ENCODE peak calls at places on chromosomes 1 and 21, in four cellular contexts. X is HepG2, F is K562, G is GM12878. A is an unnamed sample.

GRCh38 chr1:231603598-231604275 is 22.9 kb upstream of the DISC1 start:
- DNase-seq in X (peak; percentile 69), F (peak; percentile 53), G (no peak), A (peak; percentile 74)

GRCh38 chr1:10152709-10153284 is 57.6 kb upstream of the KIF1B start:
- DNase-seq in X (no peak), F (peak; percentile 49), G (no peak), A (peak; percentile 58)

GRCh38 chr1:204190212-204191211 is 5.8 kb downstream of the KISS1 start:
- DNase-seq in X (peak; percentile 60), F (peak; percentile 32), G (no peak), A (peak; percentile 81)

GRCh38 chr1:25245809-25246599 is 1.2 kb downstream of the RSRP1 start:
- DNase-seq in X (peak; percentile 41), F (peak; percentile 45), G (no peak), A (peak; percentile 40)

GRCh38 chr1:110233861-110234260 is 23.7 kb downstream of the KCNC4 start:
- DNase-seq in X (no peak), F (no peak), G (no peak), A (no peak)

GRCh38 chr21:36517366-36518075 is 37.6 kb upstream of the CLDN14 start:
- DNase-seq in X (no peak), F (no peak), G (no peak), A (no peak)

GRCh38 chr1:231315887-231316286 is 21.8 kb downstream of the EXOC8 start:
- DNase-seq in X (peak; percentile 51), F (peak; percentile 62), G (no peak), A (peak; percentile 59)

GRCh38 chr1:85428471-85429077 is 36.4 kb downstream of the DDAH1 start:
- DNase-seq in X (no peak), F (no peak), G (no peak), A (no peak)

GRCh38 chr1:24696033-24696755 is 49.1 kb upstream of the CLIC4 start:
- DNase-seq in X (no peak), F (no peak), G (no peak), A (no peak)

GRCh38 chr1:226054519-226055327 is 7.8 kb upstream of the H3-3A start:
- DNase-seq in X (no peak), F (no peak), G (no peak), A (peak; percentile 68)

GRCh38 chr1:3015744-3016143 is 5.5 kb upstream of the ACTRT2 start:
- DNase-seq in X (no peak), F (no peak), G (no peak), A (no peak)

GRCh38 chr1:223417444-223417843 is 24.2 kb downstream of the CCDC185 start:
- DNase-seq in X (peak; percentile 49), F (no peak), G (no peak), A (no peak)

GRCh38 chr1:230877139-230877923 is 9.0 kb upstream of the C1orf198 start:
- DNase-seq in X (no peak), F (no peak), G (no peak), A (no peak)

GRCh38 chr1:64242895-64243756 is 39.7 kb downstream of the UBE2U start:
- DNase-seq in X (peak; percentile 14), F (peak; percentile 10), G (no peak), A (peak; percentile 46)

GRCh38 chr1:29983366-29983765 is 740.0 kb downstream of the MATN1 start:
- DNase-seq in X (no peak), F (no peak), G (no peak), A (no peak)

GRCh38 chr1:84164156-84164555 is 20.1 kb downstream of the PRKACB start:
- DNase-seq in X (no peak), F (no peak), G (no peak), A (no peak)

GRCh38 chr1:54095543-54096286 is 42.3 kb downstream of the TCEANC2 start:
- DNase-seq in X (no peak), F (no peak), G (no peak), A (peak; percentile 53)

GRCh38 chr1:95408506-95409136 is 174.6 kb downstream of the RWDD3 start:
- DNase-seq in X (no peak), F (no peak), G (no peak), A (no peak)

GRCh38 chr1:238254935-238255334 is 364.2 kb upstream of the ZP4 start:
- DNase-seq in X (no peak), F (no peak), G (no peak), A (no peak)

GRCh38 chr1:238252033-238252802 is 361.5 kb upstream of the ZP4 start:
- DNase-seq in X (no peak), F (peak; percentile 11), G (no peak), A (no peak)

GRCh38 chr1:238258510-238258909 is 367.8 kb upstream of the ZP4 start:
- DNase-seq in X (no peak), F (no peak), G (no peak), A (no peak)

DNA sequence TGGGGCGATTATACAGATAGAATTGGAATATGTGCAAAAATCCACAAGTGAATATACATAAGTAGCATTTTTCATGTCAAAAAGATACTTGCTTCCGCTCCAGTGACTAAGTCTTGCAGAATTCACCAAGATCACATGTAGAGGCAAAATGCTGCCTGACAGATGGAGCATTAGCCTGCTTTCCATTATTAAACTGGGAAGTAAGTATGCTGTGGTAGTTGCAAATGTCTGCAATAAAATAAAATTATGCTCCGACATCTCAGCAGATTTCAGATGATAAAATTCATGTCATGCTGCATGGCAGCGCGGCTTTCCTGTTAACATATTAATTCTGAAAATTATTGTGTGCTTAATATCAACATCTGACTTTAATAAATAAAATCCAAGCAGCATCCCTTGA is 366.3 kb upstream of the ZP4 start:
- DNase-seq in X (no peak), F (no peak), G (no peak), A (no peak)
- TF ChIP-seq MYC in X (no peak), F (no peak), G (no peak), A (no peak)

DNA sequence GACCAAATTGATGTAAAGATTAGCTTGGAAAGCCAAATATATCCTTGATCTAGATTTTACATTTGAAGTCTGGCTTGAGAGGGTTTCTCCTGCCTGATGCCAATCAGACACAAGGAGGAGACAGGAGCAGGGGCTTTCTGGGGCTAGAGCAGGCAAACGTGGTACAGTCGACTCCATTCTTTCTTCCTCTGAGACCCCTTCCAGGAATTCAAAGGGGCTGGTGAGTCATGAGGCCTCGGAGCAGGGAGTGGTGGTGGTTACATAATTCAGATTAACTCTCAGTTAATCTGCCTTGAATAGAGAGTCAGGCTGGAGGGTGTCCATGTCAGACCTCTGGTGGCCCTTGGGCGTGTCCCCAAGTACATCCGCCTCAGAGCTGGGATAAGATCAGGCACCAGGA is 4.8 kb downstream of the AJAP1 start:
- DNase-seq in X (no peak), F (no peak), G (no peak), A (no peak)
- H3K27me3 ChIP-seq in X (peaks cover 1% of the 10 kb centered on the region), F (no peaks in the 10 kb centered on the region), G (no peaks in the 10 kb centered on the region), A (peaks cover 12% of the 10 kb centered on the region)

GRCh38 chr1:36572906-36573305 is 90.2 kb upstream of the CSF3R start:
- DNase-seq in X (no peak), F (peak; percentile 30), G (no peak), A (no peak)
- TF ChIP-seq MYC in X (no peak), F (no peak), G (no peak), A (no peak)

GRCh38 chr1:76021816-76022215 is 52.7 kb upstream of the ST6GALNAC3 start:
- DNase-seq in X (no peak), F (no peak), G (no peak), A (no peak)
- H3K27me3 ChIP-seq in X (no peaks in the 10 kb centered on the region), F (no peaks in the 10 kb centered on the region), G (no peaks in the 10 kb centered on the region), A (no peaks in the 10 kb centered on the region)

A was measured in endothelial cell of umbilical vein.